ENCODE peak calls at places on chromosomes 3 and 15, in nine cellular contexts. P, I, C, S, X, D, B, H and F are unnamed samples.

GRCh38 chr15:70830615-70831014 is 23.3 kb downstream of the LARP6 start:
- DNase-seq in D (no peak), H (no peak), X (no peak), S (no peak), C (no peak), B (no peak), I (no peak), P (peak), F (no peak)

GRCh38 chr3:46193436-46193835 is 14.7 kb downstream of the CCR1 start:
- DNase-seq in C (no peak), S (no peak), H (no peak), D (no peak), P (peak), I (no peak), B (no peak), X (no peak), F (no peak)

GRCh38 chr3:49158108-49158709 is 7.9 kb downstream of the CCDC71 start:
- DNase-seq in X (no peak), P (peak), B (no peak), I (no peak), H (no peak), C (no peak), S (no peak), D (no peak), F (peak)

GRCh38 chr15:27017168-27017809 is 46.3 kb downstream of the GABRG3 start:
- DNase-seq in B (no peak), I (peak), P (peak), S (no peak), H (peak), D (no peak), C (peak), X (peak), F (no peak)

GRCh38 chr15:78396976-78397375 is 41.0 kb upstream of the IREB2 start:
- DNase-seq in I (no peak), D (no peak), H (no peak), C (no peak), S (no peak), P (no peak), X (no peak), B (no peak), F (no peak)

GRCh38 chr3:184384856-184385422 is 5.1 kb downstream of the CHRD start:
- DNase-seq in H (peak), D (no peak), I (no peak), B (no peak), S (no peak), C (no peak), X (no peak), P (no peak), F (no peak)

GRCh38 chr3:46887980-46888494 is 10.5 kb downstream of the PTH1R start:
- DNase-seq in H (no peak), S (no peak), D (no peak), I (no peak), X (no peak), P (no peak), C (no peak), B (no peak), F (no peak)

GRCh38 chr3:78066287-78066686 is 1026.4 kb downstream of the ROBO2 start:
- DNase-seq in C (no peak), H (no peak), B (no peak), P (no peak), D (no peak), X (no peak), I (no peak), S (no peak), F (no peak)

GRCh38 chr3:43345877-43346276 is 59.5 kb downstream of the SNRK start:
- DNase-seq in X (no peak), S (no peak), I (peak), D (no peak), B (no peak), C (no peak), H (no peak), P (peak), F (no peak)

GRCh38 chr3:132622148-132622547 is 25.1 kb downstream of the ACKR4 start:
- DNase-seq in H (no peak), S (no peak), C (no peak), B (no peak), X (no peak), D (no peak), I (no peak), P (no peak), F (no peak)

GRCh38 chr3:149765762-149766334 is 13.6 kb upstream of the COMMD2 start:
- DNase-seq in S (peak), H (no peak), D (no peak), I (no peak), P (peak), C (no peak), B (peak), X (no peak), F (no peak)